ENCODE peak calls at places on chromosomes 4 and X, in nine cellular contexts. K, H, U, N, A, M, T, Z and D are unnamed samples.
A peak's percentile ranks its signal among the peaks of the same experiment; 100 is the strongest.

GRCh38 chr4:177339794-177340374 is 30.2 kb downstream of the NEIL3 start:
- DNase-seq in U (peak; percentile 35), T (no peak), M (no peak), A (no peak), Z (peak; percentile 18), H (no peak), K (peak; percentile 58), N (peak; percentile 7), D (peak; percentile 47)

GRCh38 chr4:176360446-176360845 is 40.7 kb downstream of the SPCS3 start:
- DNase-seq in N (no peak), T (no peak), K (no peak), U (peak; percentile 28), Z (no peak), M (no peak), A (no peak), H (no peak), D (peak; percentile 46)

GRCh38 chr4:17535906-17536305 is 20.9 kb downstream of the CLRN2 start:
- DNase-seq in K (no peak), N (no peak), A (no peak), Z (no peak), U (no peak), H (no peak), M (no peak), T (no peak), D (no peak)

GRCh38 chr4:3801931-3802550 is 35.9 kb downstream of the ADRA2C start:
- DNase-seq in Z (no peak), K (no peak), H (no peak), N (no peak), A (no peak), T (no peak), U (no peak), M (no peak), D (no peak)

GRCh38 chr4:19721587-19721986 is 530.1 kb upstream of the SLIT2 start:
- DNase-seq in U (no peak), M (no peak), Z (no peak), A (no peak), H (no peak), N (no peak), T (no peak), K (no peak), D (no peak)

GRCh38 chrX:104284407-104285000 is 29.8 kb upstream of the ESX1 start:
- DNase-seq in H (no peak), U (peak; percentile 15), A (no peak), N (no peak), T (no peak), Z (no peak), K (peak; percentile 8), M (no peak), D (no peak)

GRCh38 chr4:2799444-2799911 is 6.6 kb downstream of the SH3BP2 start:
- DNase-seq in Z (no peak), K (no peak), U (no peak), N (no peak), H (no peak), T (no peak), A (peak; percentile 88), M (peak; percentile 6), D (no peak)

GRCh38 chrX:154490021-154490413 is 412 bp downstream of the SLC10A3 start:
- DNase-seq in A (no peak), T (no peak), K (peak; percentile 43), M (no peak), H (peak; percentile 46), U (peak; percentile 34), N (peak; percentile 31), Z (peak; percentile 15), D (peak; percentile 26)

GRCh38 chr4:183098723-183099536 is at the start of gene WWC2:
- DNase-seq in N (peak; percentile 69), U (peak; percentile 91), H (peak; percentile 98), T (peak; percentile 90), A (peak; percentile 98), M (no peak), K (peak; percentile 96), Z (peak; percentile 82), D (peak; percentile 74)

GRCh38 chr4:149884529-149885206 is 69.0 kb upstream of the IQCM start:
- DNase-seq in K (no peak), A (no peak), N (no peak), T (no peak), H (no peak), U (no peak), Z (no peak), M (no peak), D (peak; percentile 41)

GRCh38 chr4:185950891-185951290 is 118.1 kb upstream of the TLR3 start:
- DNase-seq in T (no peak), H (no peak), M (no peak), K (peak; percentile 43), U (no peak), N (no peak), A (no peak), Z (peak; percentile 22), D (peak; percentile 18)

GRCh38 chr4:14345356-14345775 is 656.9 kb upstream of the CPEB2 start:
- DNase-seq in N (no peak), Z (peak; percentile 23), A (no peak), U (peak; percentile 74), T (no peak), K (peak; percentile 18), H (no peak), M (no peak), D (peak; percentile 76)

GRCh38 chr4:101322743-101323142 is 24.6 kb downstream of the PPP3CA start:
- DNase-seq in U (no peak), M (no peak), A (no peak), K (no peak), T (no peak), H (no peak), N (no peak), Z (no peak), D (no peak)

GRCh38 chr4:25563071-25563564 is 92.5 kb upstream of the SLC34A2 start:
- DNase-seq in Z (no peak), U (no peak), N (no peak), A (no peak), H (peak; percentile 36), M (no peak), K (no peak), T (peak; percentile 74), D (peak; percentile 65)

GRCh38 chr4:128309585-128309984 is 22.0 kb upstream of the PGRMC2 start:
- DNase-seq in U (no peak), N (no peak), M (no peak), H (no peak), K (no peak), T (no peak), A (no peak), Z (no peak), D (no peak)

GRCh38 chr4:11424000-11424399 is 4.7 kb downstream of the HS3ST1 start:
- DNase-seq in H (peak; percentile 81), A (no peak), U (peak; percentile 47), M (no peak), T (no peak), Z (no peak), K (no peak), N (peak; percentile 25), D (peak; percentile 74)

GRCh38 chrX:54484666-54485065 is 11.4 kb downstream of the FGD1 start:
- DNase-seq in M (no peak), K (peak; percentile 30), Z (no peak), N (no peak), A (no peak), H (peak; percentile 62), U (no peak), T (no peak), D (no peak)

GRCh38 chrX:54482839-54483593 is 13.0 kb downstream of the FGD1 start:
- DNase-seq in H (peak; percentile 79), M (no peak), T (no peak), A (no peak), Z (no peak), K (peak; percentile 25), U (no peak), N (no peak), D (no peak)

GRCh38 chrX:54483946-54484345 is 12.1 kb downstream of the FGD1 start:
- DNase-seq in U (no peak), A (no peak), Z (no peak), M (no peak), H (no peak), N (no peak), K (no peak), T (no peak), D (no peak)

GRCh38 chrX:54479471-54480122 is 16.4 kb downstream of the FGD1 start:
- DNase-seq in T (no peak), N (no peak), K (no peak), Z (no peak), U (no peak), A (no peak), M (no peak), H (peak; percentile 83), D (no peak)

GRCh38 chrX:54481751-54482150 is 14.3 kb downstream of the FGD1 start:
- DNase-seq in Z (no peak), T (no peak), K (no peak), A (no peak), U (no peak), H (peak; percentile 72), M (no peak), N (no peak), D (no peak)
- TF ChIP-seq CTCF in Z (no peak), T (no peak), K (no peak), A (no peak), U (no peak), H (peak; percentile 60), M (no peak), N (no peak), D (no peak)

DNA sequence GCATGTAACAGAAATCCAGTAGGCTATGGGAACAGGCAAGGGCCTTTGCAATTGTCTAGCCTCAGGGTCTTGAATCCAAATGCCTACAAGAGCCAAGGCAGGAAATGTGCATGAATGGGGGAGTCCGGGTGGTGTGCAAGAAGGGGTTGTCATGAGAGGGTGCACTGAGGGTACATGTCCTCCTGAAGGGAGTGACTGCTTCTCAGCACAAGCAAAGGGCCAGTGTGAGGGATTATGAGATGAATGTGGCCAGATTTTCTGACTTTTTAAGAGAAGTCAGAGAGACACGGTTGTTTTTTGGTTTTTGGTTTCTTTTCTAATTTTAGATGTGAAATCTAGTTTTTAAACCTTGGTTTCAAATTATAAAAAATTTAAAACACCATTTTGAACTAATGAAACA is 76.5 kb upstream of the LSM6 start:
- DNase-seq in U (no peak), H (no peak), M (no peak), T (no peak), A (no peak), K (no peak), N (no peak), Z (no peak), D (no peak)
- H3K4me3 ChIP-seq in U (no peak overlapping the region), H (no peak overlapping the region), M (peak overlapping the region; percentile 25), T (no peak overlapping the region), A (no peak overlapping the region), K (no peak overlapping the region), N (no peak overlapping the region), Z (no peak overlapping the region), D (no peak overlapping the region)

DNA sequence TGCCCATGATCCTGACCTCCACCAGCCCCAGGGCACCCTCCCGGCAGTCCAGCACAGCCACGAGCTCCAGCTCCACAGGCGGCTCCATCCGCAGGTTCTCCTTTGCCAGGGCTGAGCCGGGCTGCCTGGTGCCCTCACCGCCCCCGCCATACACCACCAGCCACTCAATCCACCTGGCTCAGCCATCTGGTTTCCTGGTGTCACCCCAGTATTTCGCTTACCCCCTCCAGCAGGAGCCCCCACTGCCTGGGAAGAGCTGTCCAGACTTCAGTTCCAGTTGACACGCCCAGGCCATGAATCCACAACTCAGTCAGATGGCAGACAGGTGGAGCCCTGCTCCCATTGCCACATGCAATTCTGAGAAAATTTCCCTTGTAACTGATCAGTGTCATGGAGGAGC is 3.9 kb downstream of the SHISA3 start:
- DNase-seq in U (no peak), M (no peak), H (peak; percentile 69), N (no peak), A (no peak), K (no peak), Z (no peak), T (no peak), D (peak; percentile 29)
- TF ChIP-seq CTCF in U (peak; percentile 22), M (peak; percentile 6), H (peak; percentile 59), N (no peak), A (no peak), K (no peak), Z (no peak), T (no peak), D (peak; percentile 53)

GRCh38 chrX:31570658-31571057 is 498.8 kb upstream of the FTHL17 start:
- DNase-seq in A (no peak), M (no peak), T (no peak), U (no peak), H (no peak), N (no peak), K (no peak), Z (no peak), D (no peak)
- H3K4me3 ChIP-seq in A (no peak overlapping the region), M (no peak overlapping the region), T (no peak overlapping the region), U (no peak overlapping the region), H (no peak overlapping the region), N (no peak overlapping the region), K (no peak overlapping the region), Z (no peak overlapping the region), D (no peak overlapping the region)